ENCODE peak calls at places on chromosomes 2 and 18, in five cellular contexts. N, S, B, K and T are unnamed samples.

GRCh38 chr2:122988395-122989221 is 1036.5 kb upstream of the CNTNAP5 start:
- DNase-seq in N (no peak), S (no peak), B (no peak), K (no peak), T (no peak)

GRCh38 chr2:28160986-28161425 is 231.7 kb upstream of the FOSL2 start:
- DNase-seq in N (no peak), S (no peak), B (no peak), K (no peak), T (no peak)

GRCh38 chr2:19911799-19912509 is 10.2 kb upstream of the TTC32 start:
- DNase-seq in N (no peak), S (no peak), B (no peak), K (no peak), T (no peak)

GRCh38 chr2:10497797-10498251 is 49.7 kb upstream of the ODC1 start:
- DNase-seq in N (no peak), S (no peak), B (peak), K (peak), T (peak)

GRCh38 chr2:144449028-144449406 is 70.9 kb downstream of the ZEB2 start:
- DNase-seq in N (no peak), S (no peak), B (no peak), K (no peak), T (no peak)

GRCh38 chr18:12335503-12335902 is 27.5 kb downstream of the TUBB6 start:
- DNase-seq in N (no peak), S (no peak), B (no peak), K (no peak), T (no peak)

GRCh38 chr2:234764378-234764777 is 187.4 kb upstream of the SH3BP4 start:
- DNase-seq in N (no peak), S (peak), B (no peak), K (no peak), T (no peak)

GRCh38 chr2:192194866-192195547 is at the start of gene TMEFF2:
- DNase-seq in N (no peak), S (peak), B (peak), K (peak), T (peak)

GRCh38 chr2:203072371-203072770 is 57.7 kb downstream of the NBEAL1 start:
- DNase-seq in N (no peak), S (no peak), B (no peak), K (no peak), T (no peak)

GRCh38 chr18:48948112-48949050 is 2.4 kb downstream of the SMAD7 start:
- DNase-seq in N (no peak), S (peak), B (no peak), K (peak), T (no peak)

GRCh38 chr2:128145651-128146050 is 54.7 kb downstream of the UGGT1 start:
- DNase-seq in N (no peak), S (no peak), B (no peak), K (no peak), T (no peak)

GRCh38 chr2:235394278-235394828 is 99.5 kb upstream of the AGAP1 start:
- DNase-seq in N (no peak), S (no peak), B (no peak), K (no peak), T (no peak)

GRCh38 chr2:163348843-163349395 is 386.9 kb downstream of the FIGN start:
- DNase-seq in N (peak), S (no peak), B (no peak), K (no peak), T (peak)

GRCh38 chr2:76679025-76679396 is 843.2 kb downstream of the LRRTM4 start:
- DNase-seq in N (no peak), S (no peak), B (no peak), K (no peak), T (no peak)

GRCh38 chr2:5364361-5364760 is 327.8 kb upstream of the SOX11 start:
- DNase-seq in N (no peak), S (no peak), B (no peak), K (no peak), T (no peak)

GRCh38 chr2:58466803-58467202 is 225.7 kb upstream of the FANCL start:
- DNase-seq in N (no peak), S (no peak), B (no peak), K (no peak), T (no peak)

GRCh38 chr18:63063171-63063570 is 256.4 kb downstream of the BCL2 start:
- DNase-seq in N (no peak), S (no peak), B (no peak), K (no peak), T (no peak)

GRCh38 chr2:27689424-27689823 is 25.7 kb downstream of the SLC4A1AP start:
- DNase-seq in N (no peak), S (no peak), B (no peak), K (no peak), T (no peak)

GRCh38 chr2:85089464-85090072 is 43.6 kb upstream of the TCF7L1 start:
- DNase-seq in N (no peak), S (no peak), B (no peak), K (no peak), T (peak)

GRCh38 chr2:230912046-230912445 is 13.0 kb downstream of the GPR55 start:
- DNase-seq in N (no peak), S (no peak), B (no peak), K (no peak), T (no peak)

GRCh38 chr18:57943723-57944122 is 100.3 kb upstream of the NEDD4L start:
- DNase-seq in N (no peak), S (no peak), B (no peak), K (no peak), T (no peak)

GRCh38 chr2:197538412-197538811 is 22.5 kb downstream of the MOB4 start:
- DNase-seq in N (no peak), S (no peak), B (no peak), K (no peak), T (no peak)

GRCh38 chr2:197072533-197072932 is 146.0 kb upstream of the PGAP1 start:
- DNase-seq in N (no peak), S (no peak), B (no peak), K (no peak), T (no peak)

GRCh38 chr2:145091967-145092366 is 572.0 kb upstream of the ZEB2 start:
- DNase-seq in N (no peak), S (no peak), B (no peak), K (no peak), T (no peak)

GRCh38 chr18:44859751-44860458 is 179.2 kb downstream of the SETBP1 start:
- DNase-seq in N (no peak), S (no peak), B (peak), K (no peak), T (no peak)

GRCh38 chr2:179837408-179837807 is 24.0 kb downstream of the ZNF385B start:
- DNase-seq in N (no peak), S (no peak), B (no peak), K (no peak), T (no peak)

GRCh38 chr2:17752281-17752680 is 1.3 kb downstream of the SMC6 start:
- DNase-seq in N (no peak), S (no peak), B (no peak), K (no peak), T (no peak)

GRCh38 chr2:219679571-219679970 is 52.1 kb downstream of the SLC4A3 start:
- DNase-seq in N (no peak), S (no peak), B (no peak), K (no peak), T (no peak)